ENCODE peak calls at places on chromosomes 4 and X, in five cellular contexts. V is choroid plexus epithelial cell, Q is fibroblast of pulmonary artery, W is HS-5, O is HuH-7.5. M is an unnamed sample.

GRCh38 chrX:9341305-9342201 is 123.3 kb upstream of the TBL1X start:
- DNase-seq in V (peak), Q (peak), W (no peak), O (no peak), M (peak)

GRCh38 chr4:173247316-173247715 is 78.7 kb downstream of the GALNT7 start:
- DNase-seq in V (no peak), Q (no peak), W (no peak), O (no peak), M (no peak)

GRCh38 chr4:24806206-24806990 is 11.0 kb downstream of the SOD3 start:
- DNase-seq in V (no peak), Q (no peak), W (no peak), O (no peak), M (no peak)

GRCh38 chrX:15790766-15791380 is 589 bp downstream of the ZRSR2 start:
- DNase-seq in V (peak), Q (peak), W (no peak), O (no peak), M (no peak)

GRCh38 chr4:133320576-133321170 is 171.6 kb downstream of the PCDH10 start:
- DNase-seq in V (peak), Q (peak), W (no peak), O (peak), M (peak)

GRCh38 chr4:185201983-185202962 is 1.5 kb downstream of the CFAP97 start:
- DNase-seq in V (peak), Q (peak), W (no peak), O (no peak), M (peak)

GRCh38 chr4:2281575-2282343 is 19.9 kb upstream of the MXD4 start:
- DNase-seq in V (no peak), Q (peak), W (no peak), O (no peak), M (no peak)

GRCh38 chrX:905828-906566 is 275.4 kb downstream of the SHOX start:
- DNase-seq in V (peak), Q (no peak), W (no peak), O (no peak), M (no peak)

GRCh38 chr4:185542626-185543336 is 7.5 kb upstream of the PDLIM3 start:
- DNase-seq in V (no peak), Q (peak), W (no peak), O (no peak), M (peak)

GRCh38 chr4:176393306-176394013 is 73.7 kb downstream of the SPCS3 start:
- DNase-seq in V (peak), Q (no peak), W (no peak), O (no peak), M (peak)

GRCh38 chr4:113646456-113646809 is 115.1 kb downstream of the CAMK2D start:
- DNase-seq in V (no peak), Q (peak), W (no peak), O (no peak), M (peak)

GRCh38 chr4:38442073-38442788 is 221.8 kb upstream of the KLF3 start:
- DNase-seq in V (no peak), Q (no peak), W (no peak), O (no peak), M (no peak)

GRCh38 chr4:185839770-185840169 is 27.8 kb upstream of the SORBS2 start:
- DNase-seq in V (peak), Q (no peak), W (no peak), O (no peak), M (no peak)

M was measured in fibroblast of villous mesenchyme.